ENCODE peak calls at places on chromosome 11, in nine cellular contexts. One of them, this sample, is unnamed.

GRCh38 chr11:134674974-134675373 is 262.9 kb upstream of the B3GAT1 start:
- DNase-seq in endothelial cell: no peak
- DNase-seq in glutamatergic neuron: no peak
- DNase-seq in GM03348: no peak
- DNase-seq in SK-MEL-5: no peak
- DNase-seq in activated naive CD4-positive, alpha-beta T cell treated with anti-CD3 and anti-CD28 coated beads, Interleukin-2, amount 50 U/mL, for 16 hours: no peak
- DNase-seq in stimulated activated CD4-positive, alpha-beta T cell treated with anti-CD3 and anti-CD28 coated beads, Interleukin-12 subunit alpha, Interleukin-12 subunit beta, amount 100 ng/mL, for 24 hours: no peak
- DNase-seq in bronchial epithelial cell: no peak
- DNase-seq in posterior vena cava: no peak
- DNase-seq in this sample: no peak

GRCh38 chr11:90805172-90805571 is 582.3 kb upstream of the CHORDC1 start:
- DNase-seq in endothelial cell: no peak
- DNase-seq in glutamatergic neuron: no peak
- DNase-seq in stimulated activated CD4-positive, alpha-beta T cell treated with anti-CD3 and anti-CD28 coated beads, Interleukin-12 subunit alpha, Interleukin-12 subunit beta, amount 100 ng/mL, for 24 hours: no peak
- DNase-seq in posterior vena cava: no peak
- DNase-seq in GM03348: no peak
- DNase-seq in activated naive CD4-positive, alpha-beta T cell treated with anti-CD3 and anti-CD28 coated beads, Interleukin-2, amount 50 U/mL, for 16 hours: no peak
- DNase-seq in SK-MEL-5: no peak
- DNase-seq in bronchial epithelial cell: peak
- DNase-seq in this sample: no peak

GRCh38 chr11:74673956-74674355 is 57.3 kb downstream of the CHRDL2 start:
- DNase-seq in posterior vena cava: no peak
- DNase-seq in bronchial epithelial cell: no peak
- DNase-seq in activated naive CD4-positive, alpha-beta T cell treated with anti-CD3 and anti-CD28 coated beads, Interleukin-2, amount 50 U/mL, for 16 hours: no peak
- DNase-seq in SK-MEL-5: no peak
- DNase-seq in GM03348: no peak
- DNase-seq in endothelial cell: no peak
- DNase-seq in stimulated activated CD4-positive, alpha-beta T cell treated with anti-CD3 and anti-CD28 coated beads, Interleukin-12 subunit alpha, Interleukin-12 subunit beta, amount 100 ng/mL, for 24 hours: no peak
- DNase-seq in glutamatergic neuron: no peak
- DNase-seq in this sample: no peak

GRCh38 chr11:76634934-76635333 is 35.6 kb downstream of the LRRC32 start:
- DNase-seq in posterior vena cava: no peak
- DNase-seq in activated naive CD4-positive, alpha-beta T cell treated with anti-CD3 and anti-CD28 coated beads, Interleukin-2, amount 50 U/mL, for 16 hours: no peak
- DNase-seq in endothelial cell: no peak
- DNase-seq in glutamatergic neuron: no peak
- DNase-seq in bronchial epithelial cell: no peak
- DNase-seq in SK-MEL-5: no peak
- DNase-seq in GM03348: no peak
- DNase-seq in stimulated activated CD4-positive, alpha-beta T cell treated with anti-CD3 and anti-CD28 coated beads, Interleukin-12 subunit alpha, Interleukin-12 subunit beta, amount 100 ng/mL, for 24 hours: no peak
- DNase-seq in this sample: no peak

GRCh38 chr11:58867556-58867955 is 23.1 kb upstream of the GLYATL2 start:
- DNase-seq in glutamatergic neuron: no peak
- DNase-seq in endothelial cell: no peak
- DNase-seq in GM03348: no peak
- DNase-seq in posterior vena cava: no peak
- DNase-seq in activated naive CD4-positive, alpha-beta T cell treated with anti-CD3 and anti-CD28 coated beads, Interleukin-2, amount 50 U/mL, for 16 hours: no peak
- DNase-seq in SK-MEL-5: no peak
- DNase-seq in bronchial epithelial cell: peak
- DNase-seq in stimulated activated CD4-positive, alpha-beta T cell treated with anti-CD3 and anti-CD28 coated beads, Interleukin-12 subunit alpha, Interleukin-12 subunit beta, amount 100 ng/mL, for 24 hours: no peak
- DNase-seq in this sample: no peak

GRCh38 chr11:75447415-75447814 is 14.4 kb upstream of the KLHL35 start:
- DNase-seq in SK-MEL-5: no peak
- DNase-seq in posterior vena cava: no peak
- DNase-seq in endothelial cell: no peak
- DNase-seq in GM03348: no peak
- DNase-seq in glutamatergic neuron: no peak
- DNase-seq in bronchial epithelial cell: no peak
- DNase-seq in activated naive CD4-positive, alpha-beta T cell treated with anti-CD3 and anti-CD28 coated beads, Interleukin-2, amount 50 U/mL, for 16 hours: no peak
- DNase-seq in stimulated activated CD4-positive, alpha-beta T cell treated with anti-CD3 and anti-CD28 coated beads, Interleukin-12 subunit alpha, Interleukin-12 subunit beta, amount 100 ng/mL, for 24 hours: no peak
- DNase-seq in this sample: no peak

GRCh38 chr11:74634537-74634936 is 42.2 kb downstream of the POLD3 start:
- DNase-seq in glutamatergic neuron: no peak
- DNase-seq in activated naive CD4-positive, alpha-beta T cell treated with anti-CD3 and anti-CD28 coated beads, Interleukin-2, amount 50 U/mL, for 16 hours: no peak
- DNase-seq in endothelial cell: no peak
- DNase-seq in posterior vena cava: no peak
- DNase-seq in stimulated activated CD4-positive, alpha-beta T cell treated with anti-CD3 and anti-CD28 coated beads, Interleukin-12 subunit alpha, Interleukin-12 subunit beta, amount 100 ng/mL, for 24 hours: no peak
- DNase-seq in GM03348: peak
- DNase-seq in bronchial epithelial cell: peak
- DNase-seq in SK-MEL-5: peak
- DNase-seq in this sample: no peak

GRCh38 chr11:68053117-68053516 is 14.3 kb downstream of the TCIRG1 start:
- DNase-seq in stimulated activated CD4-positive, alpha-beta T cell treated with anti-CD3 and anti-CD28 coated beads, Interleukin-12 subunit alpha, Interleukin-12 subunit beta, amount 100 ng/mL, for 24 hours: no peak
- DNase-seq in GM03348: no peak
- DNase-seq in SK-MEL-5: no peak
- DNase-seq in glutamatergic neuron: no peak
- DNase-seq in bronchial epithelial cell: no peak
- DNase-seq in posterior vena cava: peak
- DNase-seq in activated naive CD4-positive, alpha-beta T cell treated with anti-CD3 and anti-CD28 coated beads, Interleukin-2, amount 50 U/mL, for 16 hours: no peak
- DNase-seq in endothelial cell: no peak
- DNase-seq in this sample: no peak

GRCh38 chr11:112697779-112698178 is 263.4 kb upstream of the NCAM1 start:
- DNase-seq in bronchial epithelial cell: no peak
- DNase-seq in endothelial cell: no peak
- DNase-seq in stimulated activated CD4-positive, alpha-beta T cell treated with anti-CD3 and anti-CD28 coated beads, Interleukin-12 subunit alpha, Interleukin-12 subunit beta, amount 100 ng/mL, for 24 hours: no peak
- DNase-seq in posterior vena cava: no peak
- DNase-seq in SK-MEL-5: no peak
- DNase-seq in glutamatergic neuron: no peak
- DNase-seq in activated naive CD4-positive, alpha-beta T cell treated with anti-CD3 and anti-CD28 coated beads, Interleukin-2, amount 50 U/mL, for 16 hours: no peak
- DNase-seq in GM03348: no peak
- DNase-seq in this sample: no peak

GRCh38 chr11:47020793-47021624 is 84.4 kb downstream of the CSTPP1 start:
- DNase-seq in bronchial epithelial cell: no peak
- DNase-seq in glutamatergic neuron: no peak
- DNase-seq in stimulated activated CD4-positive, alpha-beta T cell treated with anti-CD3 and anti-CD28 coated beads, Interleukin-12 subunit alpha, Interleukin-12 subunit beta, amount 100 ng/mL, for 24 hours: no peak
- DNase-seq in endothelial cell: no peak
- DNase-seq in activated naive CD4-positive, alpha-beta T cell treated with anti-CD3 and anti-CD28 coated beads, Interleukin-2, amount 50 U/mL, for 16 hours: no peak
- DNase-seq in SK-MEL-5: no peak
- DNase-seq in GM03348: no peak
- DNase-seq in posterior vena cava: no peak
- DNase-seq in this sample: peak

This sample was measured in retina.